ENCODE peak calls at places on chromosomes 16 and 17, in four cellular contexts. A is pons, W is GOT3, B is coronary artery. Y is an unnamed sample.

GRCh38 chr16:66290431-66290830 is 76.1 kb upstream of the CDH5 start:
- DNase-seq in A (no peak), W (no peak), B (peak; percentile 43), Y (no peak)

GRCh38 chr16:68247400-68247799 is 2.2 kb downstream of the PLA2G15 start:
- DNase-seq in B (no peak), A (peak; percentile 72), W (no peak), Y (no peak)

GRCh38 chr17:28978016-28978415 is 26.7 kb upstream of the PHF12 start:
- DNase-seq in A (no peak), B (no peak), W (no peak), Y (no peak)

GRCh38 chr17:44204453-44204882 is 4.8 kb upstream of the ATXN7L3 start:
- DNase-seq in A (no peak), W (no peak), B (no peak), Y (no peak)

GRCh38 chr16:70160821-70161220 is 12.8 kb upstream of the CLEC18C start:
- DNase-seq in B (no peak), A (no peak), W (no peak), Y (no peak)

GRCh38 chr16:27706156-27706705 is 156.3 kb downstream of the KATNIP start:
- DNase-seq in W (no peak), A (no peak), B (no peak), Y (no peak)

GRCh38 chr16:4390266-4391260 is 18.9 kb downstream of the VASN start:
- DNase-seq in B (peak; percentile 69), A (no peak), W (no peak), Y (no peak)

GRCh38 chr17:10327640-10328039 is 45.2 kb downstream of the MYH13 start:
- DNase-seq in W (peak; percentile 15), A (peak; percentile 63), B (no peak), Y (no peak)

GRCh38 chr16:86565644-86566511 is 751 bp upstream of the FOXC2 start:
- DNase-seq in A (no peak), W (no peak), B (no peak), Y (no peak)

GRCh38 chr17:8250101-8250500 is 1.0 kb downstream of the PFAS start:
- DNase-seq in B (no peak), A (no peak), W (no peak), Y (no peak)

GRCh38 chr16:67146523-67147357 is 4.1 kb downstream of the B3GNT9 start:
- DNase-seq in B (no peak), W (no peak), A (peak; percentile 71), Y (no peak)

GRCh38 chr17:59266748-59267147 is 46.4 kb downstream of the GDPD1 start:
- DNase-seq in B (no peak), W (no peak), A (no peak), Y (no peak)

GRCh38 chr17:78944956-78945355 is 19.8 kb upstream of the TIMP2 start:
- DNase-seq in B (no peak), A (no peak), W (no peak), Y (no peak)

GRCh38 chr17:6787081-6787693 is 11.2 kb downstream of the FBXO39 start:
- DNase-seq in A (no peak), W (no peak), B (no peak), Y (no peak)

Y was measured in brain pericyte.